ENCODE peak calls at places on chromosomes 3 and 15, in seven cellular contexts. C is astrocyte of the spinal cord, T is AG08395, S is NB4, N is germinal center, R is cerebellum, G is glutamatergic neuron. A is an unnamed sample.

GRCh38 chr15:51375966-51376640 is 34.6 kb downstream of the GLDN start:
- DNase-seq in R (no peak), G (no peak), S (no peak), T (no peak), N (no peak), C (peak), A (no peak)

GRCh38 chr3:37279226-37279625 is 104.8 kb upstream of the LRRFIP2 start:
- DNase-seq in R (peak), T (peak), S (no peak), C (peak), G (no peak), N (no peak), A (no peak)

GRCh38 chr3:184348057-184348382 is 10.6 kb downstream of the FAM131A start:
- DNase-seq in G (no peak), S (no peak), C (no peak), N (no peak), R (no peak), T (no peak), A (no peak)

GRCh38 chr3:106332884-106333283 is 464.1 kb upstream of the CBLB start:
- DNase-seq in R (no peak), N (no peak), S (no peak), C (peak), T (no peak), G (no peak), A (peak)

GRCh38 chr3:183265157-183265642 is 12.1 kb downstream of the B3GNT5 start:
- DNase-seq in G (no peak), S (peak), T (no peak), R (no peak), N (no peak), C (peak), A (no peak)

GRCh38 chr3:112767177-112767576 is 79.5 kb downstream of the CD200R1L start:
- DNase-seq in R (no peak), C (no peak), S (peak), N (peak), G (no peak), T (peak), A (no peak)

GRCh38 chr3:127212711-127213110 is 19.8 kb downstream of the PRR23E start:
- DNase-seq in R (no peak), C (no peak), S (no peak), T (no peak), G (no peak), N (no peak), A (no peak)

GRCh38 chr3:5304789-5305680 is 117.5 kb downstream of the EDEM1 start:
- DNase-seq in S (peak), C (peak), R (no peak), G (peak), T (peak), N (peak), A (peak)

GRCh38 chr3:121698914-121699313 is 38.2 kb upstream of the HCLS1 start:
- DNase-seq in N (no peak), C (no peak), R (no peak), G (no peak), T (no peak), S (no peak), A (no peak)

GRCh38 chr15:71743861-71744382 is 66.4 kb upstream of the NR2E3 start:
- DNase-seq in T (peak), S (peak), R (peak), G (peak), C (peak), N (peak), A (peak)

GRCh38 chr3:65445573-65446204 is 593.0 kb downstream of the MAGI1 start:
- DNase-seq in N (no peak), C (no peak), S (no peak), G (no peak), T (no peak), R (no peak), A (no peak)

GRCh38 chr3:160830792-160831191 is 74.8 kb downstream of the PPM1L start:
- DNase-seq in S (no peak), R (no peak), G (no peak), N (no peak), C (no peak), T (no peak), A (no peak)

GRCh38 chr3:164377466-164377865 is 700.8 kb downstream of the SI start:
- DNase-seq in G (no peak), R (no peak), C (no peak), N (no peak), T (no peak), S (no peak), A (no peak)

GRCh38 chr3:178479860-178480259 is 56.4 kb upstream of the KCNMB2 start:
- DNase-seq in N (no peak), G (no peak), S (no peak), C (no peak), R (peak), T (no peak), A (no peak)

GRCh38 chr15:82133251-82133650 is 87.4 kb upstream of the MEX3B start:
- DNase-seq in T (no peak), S (no peak), N (no peak), C (no peak), R (no peak), G (no peak), A (no peak)

GRCh38 chr3:109818081-109818480 is 480.7 kb upstream of the DPPA4 start:
- DNase-seq in G (no peak), N (no peak), R (no peak), S (no peak), T (no peak), C (no peak), A (no peak)

GRCh38 chr15:71276355-71276665 is 161.0 kb downstream of the THSD4 start:
- DNase-seq in S (no peak), G (no peak), T (no peak), N (no peak), C (no peak), R (no peak), A (no peak)

GRCh38 chr3:126751611-126752302 is 47.7 kb downstream of the CHCHD6 start:
- DNase-seq in T (no peak), C (no peak), S (no peak), N (no peak), R (no peak), G (no peak), A (no peak)

GRCh38 chr15:49323207-49323606 is 99.8 kb upstream of the FGF7 start:
- DNase-seq in G (no peak), T (no peak), S (no peak), N (no peak), R (no peak), C (no peak), A (no peak)

GRCh38 chr3:46989146-46989810 is 9.8 kb downstream of the NBEAL2 start:
- DNase-seq in R (no peak), S (no peak), T (no peak), N (no peak), C (no peak), G (no peak), A (no peak)

GRCh38 chr3:112302061-112302830 is 8.2 kb upstream of the SLC9C1 start:
- DNase-seq in T (no peak), N (no peak), G (no peak), S (no peak), C (no peak), R (no peak), A (no peak)

GRCh38 chr3:14166877-14167605 is 11.4 kb downstream of the XPC start:
- DNase-seq in T (no peak), R (no peak), S (no peak), N (no peak), G (no peak), C (no peak), A (no peak)

GRCh38 chr3:87727783-87728182 is 331.0 kb downstream of the CGGBP1 start:
- DNase-seq in S (no peak), N (no peak), R (no peak), T (no peak), G (no peak), C (no peak), A (no peak)

GRCh38 chr3:177035678-177036077 is 161.6 kb downstream of the TBL1XR1 start:
- DNase-seq in C (no peak), N (no peak), R (no peak), G (no peak), T (no peak), S (no peak), A (no peak)

GRCh38 chr15:99123706-99124451 is 19.0 kb downstream of the SYNM start:
- DNase-seq in C (peak), R (peak), G (peak), T (peak), S (peak), N (no peak), A (no peak)

GRCh38 chr3:131299836-131300235 is 81.7 kb upstream of the NUDT16 start:
- DNase-seq in N (no peak), T (no peak), S (no peak), R (no peak), G (no peak), C (no peak), A (no peak)

GRCh38 chr3:181703701-181704420 is 7.9 kb upstream of the SOX2 start:
- DNase-seq in S (no peak), T (no peak), C (no peak), G (no peak), N (no peak), R (no peak), A (no peak)

GRCh38 chr15:38187646-38188313 is 64.9 kb upstream of the SPRED1 start:
- DNase-seq in R (no peak), G (no peak), N (no peak), C (no peak), T (no peak), S (no peak), A (no peak)

GRCh38 chr15:74175271-74176191 is 2.0 kb downstream of the ISLR start:
- DNase-seq in N (no peak), T (no peak), G (peak), R (no peak), S (no peak), C (no peak), A (no peak)

GRCh38 chr15:50146661-50147060 is 27.6 kb upstream of the ATP8B4 start:
- DNase-seq in S (peak), G (no peak), T (no peak), R (no peak), C (no peak), N (no peak), A (no peak)

GRCh38 chr3:127865941-127866340 is 43.6 kb upstream of the MGLL start:
- DNase-seq in N (no peak), C (peak), T (peak), R (no peak), G (no peak), S (no peak), A (no peak)

GRCh38 chr15:96457852-96458251 is 127.4 kb downstream of the NR2F2 start:
- DNase-seq in S (no peak), R (no peak), G (no peak), C (no peak), N (no peak), T (no peak), A (no peak)

GRCh38 chr3:140809326-140809725 is 131.5 kb downstream of the TRIM42 start:
- DNase-seq in S (peak), G (no peak), T (no peak), R (no peak), C (no peak), N (no peak), A (peak)

GRCh38 chr15:48016865-48017264 is 103.9 kb upstream of the SLC24A5 start:
- DNase-seq in T (no peak), C (no peak), R (no peak), N (no peak), S (no peak), G (no peak), A (no peak)

GRCh38 chr15:63277893-63278505 is 594 bp downstream of the APH1B start:
- DNase-seq in S (no peak), C (no peak), G (no peak), T (no peak), R (peak), N (no peak), A (no peak)

GRCh38 chr3:173785004-173785403 is 387.5 kb downstream of the NLGN1 start:
- DNase-seq in N (no peak), R (no peak), C (no peak), S (no peak), G (peak), T (no peak), A (no peak)

GRCh38 chr3:104763007-104763406 is 603.7 kb upstream of the ALCAM start:
- DNase-seq in N (no peak), R (no peak), C (peak), T (peak), G (no peak), S (no peak), A (no peak)

A was measured in Karpas-422.